ENCODE peak calls at places on chromosome 3, in five cellular contexts. A is HCT116, E is IMR-90, K is HepG2, Y is neuronal stem cell. V is an unnamed sample. For H3K9me3, the result is how much of the 10 kb centered on the place peaks cover.

GRCh38 chr3:184541886-184542562 is 19.6 kb upstream of the EPHB3 start:
- DNase-seq in A (no peak), E (no peak), K (no peak), Y (no peak), V (peak)

GRCh38 chr3:167453815-167454214 is 20.0 kb downstream of the SERPINI2 start:
- DNase-seq in A (no peak), E (no peak), K (no peak), Y (no peak), V (no peak)

GRCh38 chr3:118577055-118577759 is 457.4 kb downstream of the IGSF11 start:
- DNase-seq in A (no peak), E (no peak), K (no peak), Y (no peak), V (no peak)

GRCh38 chr3:56323986-56324420 is 144.3 kb downstream of the ERC2 start:
- DNase-seq in A (no peak), E (peak), K (no peak), Y (peak), V (peak)

GRCh38 chr3:50260027-50260941 is 8.7 kb upstream of the SEMA3B start:
- DNase-seq in A (no peak), E (peak), K (peak), Y (peak), V (peak)

GRCh38 chr3:125594581-125595011 is 701 bp downstream of the OSBPL11 start:
- DNase-seq in A (no peak), E (peak), K (no peak), Y (no peak), V (peak)

GRCh38 chr3:133938770-133939495 is 43.3 kb upstream of the RAB6B start:
- DNase-seq in A (no peak), E (peak), K (no peak), Y (no peak), V (peak)

GRCh38 chr3:141913150-141913811 is 36.8 kb downstream of the ATP1B3 start:
- DNase-seq in A (peak), E (peak), K (peak), Y (no peak), V (peak)

GRCh38 chr3:41248525-41248924 is 49.2 kb downstream of the CTNNB1 start:
- DNase-seq in A (no peak), E (no peak), K (no peak), Y (no peak), V (no peak)

GRCh38 chr3:136979684-136980083 is 21.9 kb downstream of the IL20RB start:
- DNase-seq in A (no peak), E (peak), K (no peak), Y (no peak), V (no peak)

GRCh38 chr3:196634224-196634623 is 5.3 kb upstream of the NRROS start:
- DNase-seq in A (no peak), E (no peak), K (no peak), Y (no peak), V (no peak)

GRCh38 chr3:172467170-172467824 is 19.0 kb upstream of the GHSR start:
- DNase-seq in A (peak), E (peak), K (no peak), Y (no peak), V (no peak)

GRCh38 chr3:135905058-135905724 is 60.3 kb upstream of the PPP2R3A start:
- DNase-seq in A (no peak), E (peak), K (no peak), Y (no peak), V (no peak)

GRCh38 chr3:127217594-127218456 is 24.9 kb downstream of the PRR23E start:
- DNase-seq in A (no peak), E (peak), K (no peak), Y (no peak), V (no peak)

GRCh38 chr3:128151758-128152274 is 1.5 kb upstream of the EEFSEC start:
- DNase-seq in A (no peak), E (no peak), K (peak), Y (no peak), V (no peak)

GRCh38 chr3:160804762-160805161 is 48.7 kb downstream of the PPM1L start:
- DNase-seq in A (no peak), E (no peak), K (no peak), Y (no peak), V (no peak)

GRCh38 chr3:147361671-147362420 is 44.5 kb downstream of the ZIC4 start:
- DNase-seq in A (peak), E (no peak), K (peak), Y (no peak), V (peak)

GRCh38 chr3:171950373-171950772 is 89.0 kb upstream of the FNDC3B start:
- DNase-seq in A (peak), E (peak), K (peak), Y (no peak), V (peak)

GRCh38 chr3:186815490-186815889 is 9.2 kb upstream of the RFC4 start:
- DNase-seq in A (no peak), E (peak), K (no peak), Y (no peak), V (no peak)

GRCh38 chr3:9630550-9631139 is 18.7 kb upstream of the MTMR14 start:
- DNase-seq in A (no peak), E (no peak), K (no peak), Y (no peak), V (no peak)

GRCh38 chr3:57597973-57598351 is 818 bp upstream of the ARF4 start:
- DNase-seq in A (no peak), E (peak), K (no peak), Y (no peak), V (no peak)

GRCh38 chr3:63818282-63819150 is 583 bp upstream of the C3orf49 start:
- DNase-seq in A (peak), E (peak), K (peak), Y (peak), V (peak)

GRCh38 chr3:190092250-190092649 is 28.4 kb downstream of the P3H2 start:
- DNase-seq in A (no peak), E (peak), K (no peak), Y (no peak), V (no peak)

GRCh38 chr3:188747487-188747886 is 424.3 kb upstream of the TPRG1 start:
- DNase-seq in A (no peak), E (no peak), K (no peak), Y (no peak), V (no peak)

GRCh38 chr3:170766253-170766652 is 103.7 kb downstream of the RPL22L1 start:
- DNase-seq in A (no peak), E (no peak), K (no peak), Y (no peak), V (no peak)

GRCh38 chr3:62665627-62666433 is 209.4 kb downstream of the CADPS start:
- DNase-seq in A (peak), E (peak), K (peak), Y (peak), V (peak)

GRCh38 chr3:48715179-48715800 is 1.7 kb downstream of the IP6K2 start:
- DNase-seq in A (no peak), E (peak), K (no peak), Y (peak), V (no peak)

GRCh38 chr3:49255112-49255511 is 21.9 kb downstream of the C3orf62 start:
- DNase-seq in A (no peak), E (no peak), K (no peak), Y (no peak), V (no peak)

GRCh38 chr3:14884665-14885064 is 62.7 kb upstream of the NR2C2 start:
- DNase-seq in A (no peak), E (no peak), K (no peak), Y (no peak), V (no peak)

DNA sequence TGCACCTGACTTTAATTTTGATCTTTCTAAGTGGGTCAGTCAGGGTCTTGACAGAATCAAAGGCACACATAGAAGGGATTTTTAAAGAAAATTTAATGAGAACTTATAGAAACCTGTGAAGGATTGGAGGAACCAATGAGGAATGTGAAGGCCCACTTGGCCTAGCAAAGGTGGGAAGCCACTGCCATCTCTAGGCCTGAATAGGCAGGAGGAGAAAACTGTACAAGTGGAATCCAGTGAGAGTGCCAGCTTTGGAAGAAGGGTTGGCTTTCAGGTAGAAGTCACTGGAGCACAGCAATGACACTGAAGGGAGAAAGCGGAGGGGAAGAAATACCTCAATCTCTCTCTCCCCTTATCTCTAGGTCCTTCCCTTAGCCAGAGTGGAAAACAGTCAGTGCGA is 380.7 kb upstream of the KCNMB2 start:
- DNase-seq in A (no peak), E (no peak), K (no peak), Y (no peak), V (no peak)
- H3K9me3 ChIP-seq in A (under half), E (under half), K (under half), Y (under half), V (under half)

GRCh38 chr3:194484614-194485013 is 2.2 kb downstream of the ATP13A3 start:
- DNase-seq in A (no peak), E (no peak), K (no peak), Y (no peak), V (no peak)
- H3K9ac ChIP-seq in A (no peak), E (peak), K (no peak), Y (no peak), V (no peak)

GRCh38 chr3:12658593-12659058 is 5.3 kb downstream of the RAF1 start:
- DNase-seq in A (no peak), E (peak), K (no peak), Y (no peak), V (no peak)
- H3K4me3 ChIP-seq in A (no peak), E (no peak), K (no peak), Y (no peak), V (no peak)

DNA sequence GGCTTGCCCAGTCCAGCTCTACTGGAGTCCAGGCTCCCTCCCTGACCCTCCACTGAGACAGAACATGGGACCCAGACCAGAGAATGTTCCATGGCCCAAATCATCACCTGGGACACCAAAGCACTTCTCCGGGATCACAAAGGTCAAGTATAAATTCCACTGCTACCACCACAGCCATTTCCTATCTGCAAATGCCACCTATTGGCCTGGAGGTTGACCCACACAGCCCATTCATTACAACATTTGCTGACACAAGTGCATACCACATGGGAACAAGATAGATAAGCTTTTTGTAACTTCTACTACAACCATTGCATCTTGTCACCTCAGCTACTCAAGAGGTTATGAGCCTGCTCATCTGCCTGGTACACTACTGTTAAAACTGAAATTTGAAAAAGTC is 126.8 kb upstream of the NECTIN3 start:
- DNase-seq in A (no peak), E (no peak), K (peak), Y (no peak), V (no peak)
- H3K9me3 ChIP-seq in A (under half), E (under half), K (under half), Y (under half), V (under half)